ENCODE peak calls at places on chromosome 16, in six cellular contexts. Q, O, W, H, U and Z are unnamed samples.

GRCh38 chr16:9049241-9049640 is 42.2 kb upstream of the HAPSTR1 start:
- DNase-seq in Q (no peak), H (no peak), U (no peak), O (peak), W (no peak), Z (no peak)

GRCh38 chr16:11542069-11542775 is 44.5 kb downstream of the LITAF start:
- DNase-seq in W (no peak), O (no peak), Q (no peak), U (no peak), H (no peak), Z (no peak)

GRCh38 chr16:63467513-63467912 is 1431.3 kb upstream of the CDH8 start:
- DNase-seq in O (no peak), U (no peak), W (no peak), Q (no peak), H (no peak), Z (no peak)

GRCh38 chr16:740764-741505 is at the start of gene CIAO3:
- DNase-seq in W (peak), H (peak), U (no peak), Q (peak), O (peak), Z (peak)

GRCh38 chr16:89710709-89711564 is 9.4 kb upstream of the SPATA2L start:
- DNase-seq in Q (no peak), W (no peak), O (no peak), H (no peak), U (no peak), Z (no peak)

GRCh38 chr16:65660390-65660789 is 538.5 kb upstream of the CDH11 start:
- DNase-seq in H (no peak), Q (no peak), U (no peak), W (no peak), O (peak), Z (no peak)

GRCh38 chr16:27430923-27431484 is 29.0 kb downstream of the IL21R start:
- DNase-seq in W (no peak), U (no peak), H (no peak), O (no peak), Q (peak), Z (no peak)

GRCh38 chr16:4320030-4320429 is 4.2 kb downstream of the GLIS2 start:
- DNase-seq in W (no peak), H (no peak), U (no peak), O (no peak), Q (no peak), Z (no peak)

GRCh38 chr16:50303605-50304466 is 37.5 kb downstream of the ADCY7 start:
- DNase-seq in Q (no peak), U (no peak), H (no peak), O (no peak), W (no peak), Z (no peak)

GRCh38 chr16:84068783-84069464 is 26.3 kb upstream of the SLC38A8 start:
- DNase-seq in W (no peak), O (no peak), U (no peak), Q (no peak), H (no peak), Z (no peak)